ENCODE peak calls at places on chromosomes 16 and 17, in eight cellular contexts. L is Caco-2; I is GM13977; P is NCI-H524; R is fibroblast of lung; X is EL; Y is naive B cell; O is CD8-positive, alpha-beta memory T cell. K is an unnamed sample.

GRCh38 chr16:975313-975690 is 4.5 kb upstream of the LMF1 start:
- DNase-seq in L (no peak), I (no peak), P (no peak), R (no peak), X (no peak), Y (no peak), O (no peak), K (no peak)

GRCh38 chr17:41527076-41528023 is 758 bp downstream of the KRT19 start:
- DNase-seq in L (peak; percentile 77), I (no peak), P (no peak), R (no peak), X (peak; percentile 33), Y (no peak), O (no peak), K (no peak)

GRCh38 chr17:11176549-11176948 is 64.5 kb upstream of the SHISA6 start:
- DNase-seq in L (no peak), I (no peak), P (no peak), R (no peak), X (no peak), Y (no peak), O (no peak), K (no peak)

GRCh38 chr17:14006249-14006942 is 62.9 kb upstream of the COX10 start:
- DNase-seq in L (no peak), I (no peak), P (no peak), R (no peak), X (no peak), Y (no peak), O (no peak), K (no peak)

GRCh38 chr16:83305092-83305491 is 502.7 kb upstream of the HSBP1 start:
- DNase-seq in L (no peak), I (no peak), P (no peak), R (peak; percentile 19), X (peak; percentile 92), Y (no peak), O (no peak), K (no peak)

GRCh38 chr16:53991181-53992056 is 287.5 kb downstream of the FTO start:
- DNase-seq in L (no peak), I (no peak), P (no peak), R (peak; percentile 84), X (no peak), Y (no peak), O (no peak), K (no peak)

GRCh38 chr16:49696414-49697101 is 159.4 kb downstream of the ZNF423 start:
- DNase-seq in L (no peak), I (no peak), P (no peak), R (no peak), X (no peak), Y (no peak), O (no peak), K (no peak)

GRCh38 chr17:42311240-42312034 is 23.1 kb downstream of the STAT5A start:
- DNase-seq in L (peak; percentile 78), I (no peak), P (peak; percentile 14), R (peak; percentile 97), X (peak; percentile 86), Y (no peak), O (no peak), K (no peak)

K was measured in MM.1S.